ENCODE peak calls at places on chromosome 19, in six cellular contexts. X, D, H, M, J and S are unnamed samples.

GRCh38 chr19:3276341-3276799 is 51.9 kb downstream of the CELF5 start:
- DNase-seq in X (no peak), D (no peak), H (peak), M (peak), J (no peak), S (no peak)

GRCh38 chr19:8216357-8216756 is 7.2 kb downstream of the CERS4 start:
- DNase-seq in X (no peak), D (no peak), H (no peak), M (no peak), J (no peak), S (no peak)

GRCh38 chr19:42040031-42040430 is 30.0 kb downstream of the GRIK5 start:
- DNase-seq in X (no peak), D (no peak), H (no peak), M (no peak), J (no peak), S (no peak)

GRCh38 chr19:39843919-39844793 is 2.0 kb downstream of the FBL start:
- DNase-seq in X (no peak), D (no peak), H (peak), M (peak), J (peak), S (no peak)

GRCh38 chr19:48878219-48879024 is 6.2 kb downstream of the PPP1R15A start:
- DNase-seq in X (no peak), D (peak), H (no peak), M (peak), J (no peak), S (peak)

GRCh38 chr19:50835785-50836542 is 2.6 kb upstream of the KLK15 start:
- DNase-seq in X (no peak), D (no peak), H (peak), M (peak), J (peak), S (no peak)

GRCh38 chr19:13082192-13083007 is 20.3 kb downstream of the LYL1 start:
- DNase-seq in X (no peak), D (no peak), H (peak), M (no peak), J (peak), S (no peak)

GRCh38 chr19:45847661-45848060 is 15.3 kb downstream of the SYMPK start:
- DNase-seq in X (no peak), D (no peak), H (no peak), M (no peak), J (no peak), S (no peak)